ENCODE peak calls at places on chromosomes 7 and 10, in ten cellular contexts. One of them, this sample, is unnamed.

GRCh38 chr10:133532871-133533270 is 5.7 kb downstream of the CYP2E1 start:
- DNase-seq in stomach: no peak
- DNase-seq in HT-29: no peak
- DNase-seq in SW480: no peak
- DNase-seq in T-helper 17 cell: no peak
- DNase-seq in NCI-H510A: no peak
- DNase-seq in germinal center: no peak
- DNase-seq in cerebellum: no peak
- DNase-seq in T-helper 9 cell: no peak
- DNase-seq in midbrain: no peak
- DNase-seq in this sample: no peak

GRCh38 chr7:20316706-20317105 is 14.0 kb upstream of the ITGB8 start:
- DNase-seq in SW480: no peak
- DNase-seq in NCI-H510A: no peak
- DNase-seq in stomach: no peak
- DNase-seq in HT-29: no peak
- DNase-seq in cerebellum: no peak
- DNase-seq in T-helper 9 cell: no peak
- DNase-seq in T-helper 17 cell: no peak
- DNase-seq in germinal center: no peak
- DNase-seq in midbrain: no peak
- DNase-seq in this sample: no peak

GRCh38 chr7:141071260-141071854 is 2.5 kb upstream of the TMEM178B start:
- DNase-seq in NCI-H510A: peak
- DNase-seq in germinal center: peak
- DNase-seq in T-helper 9 cell: no peak
- DNase-seq in stomach: no peak
- DNase-seq in T-helper 17 cell: no peak
- DNase-seq in cerebellum: peak
- DNase-seq in HT-29: peak
- DNase-seq in midbrain: peak
- DNase-seq in SW480: peak
- DNase-seq in this sample: peak

GRCh38 chr7:8327199-8327598 is 65.2 kb upstream of the ICA1 start:
- DNase-seq in midbrain: no peak
- DNase-seq in T-helper 17 cell: no peak
- DNase-seq in T-helper 9 cell: no peak
- DNase-seq in stomach: no peak
- DNase-seq in germinal center: no peak
- DNase-seq in cerebellum: no peak
- DNase-seq in HT-29: no peak
- DNase-seq in NCI-H510A: no peak
- DNase-seq in SW480: no peak
- DNase-seq in this sample: no peak

GRCh38 chr10:109968954-109969644 is 38.7 kb upstream of the ADD3 start:
- DNase-seq in T-helper 9 cell: no peak
- DNase-seq in cerebellum: no peak
- DNase-seq in T-helper 17 cell: no peak
- DNase-seq in NCI-H510A: no peak
- DNase-seq in stomach: peak
- DNase-seq in germinal center: no peak
- DNase-seq in midbrain: peak
- DNase-seq in SW480: no peak
- DNase-seq in HT-29: no peak
- DNase-seq in this sample: no peak

GRCh38 chr7:98194672-98195457 is 16.4 kb upstream of the BHLHA15 start:
- DNase-seq in stomach: no peak
- DNase-seq in SW480: no peak
- DNase-seq in T-helper 17 cell: no peak
- DNase-seq in NCI-H510A: no peak
- DNase-seq in midbrain: peak
- DNase-seq in HT-29: no peak
- DNase-seq in T-helper 9 cell: no peak
- DNase-seq in germinal center: no peak
- DNase-seq in cerebellum: no peak
- DNase-seq in this sample: no peak

GRCh38 chr10:124085680-124086079 is 7.7 kb downstream of the CHST15 start:
- DNase-seq in T-helper 9 cell: no peak
- DNase-seq in T-helper 17 cell: no peak
- DNase-seq in germinal center: no peak
- DNase-seq in NCI-H510A: no peak
- DNase-seq in cerebellum: no peak
- DNase-seq in SW480: no peak
- DNase-seq in stomach: no peak
- DNase-seq in HT-29: no peak
- DNase-seq in midbrain: no peak
- DNase-seq in this sample: no peak

GRCh38 chr7:107999814-108000560 is 3.0 kb downstream of the LAMB1 start:
- DNase-seq in NCI-H510A: no peak
- DNase-seq in stomach: no peak
- DNase-seq in cerebellum: no peak
- DNase-seq in midbrain: no peak
- DNase-seq in T-helper 9 cell: no peak
- DNase-seq in germinal center: no peak
- DNase-seq in HT-29: no peak
- DNase-seq in SW480: no peak
- DNase-seq in T-helper 17 cell: no peak
- DNase-seq in this sample: no peak

GRCh38 chr10:132671171-132672154 is 114.5 kb downstream of the NKX6-2 start:
- DNase-seq in T-helper 17 cell: no peak
- DNase-seq in cerebellum: no peak
- DNase-seq in NCI-H510A: no peak
- DNase-seq in stomach: no peak
- DNase-seq in SW480: no peak
- DNase-seq in HT-29: peak
- DNase-seq in midbrain: no peak
- DNase-seq in germinal center: no peak
- DNase-seq in T-helper 9 cell: no peak
- DNase-seq in this sample: no peak

GRCh38 chr7:3117488-3118228 is 74.0 kb upstream of the CARD11 start:
- DNase-seq in NCI-H510A: no peak
- DNase-seq in midbrain: no peak
- DNase-seq in stomach: no peak
- DNase-seq in cerebellum: no peak
- DNase-seq in T-helper 9 cell: no peak
- DNase-seq in SW480: no peak
- DNase-seq in HT-29: no peak
- DNase-seq in T-helper 17 cell: no peak
- DNase-seq in germinal center: no peak
- DNase-seq in this sample: no peak